ENCODE peak calls at places on chromosomes 1 and 21, in four cellular contexts. E is HCT116, F is IMR-90, Y is K562. T is an unnamed sample. For H3K9me3, the result is how much of the 10 kb centered on the place peaks cover.

GRCh38 chr1:14451217-14451616 is 147.3 kb upstream of the KAZN start:
- DNase-seq in F (no peak), E (no peak), Y (no peak), T (no peak)

GRCh38 chr1:42765832-42766722 is 751 bp downstream of the P3H1 start:
- DNase-seq in E (peak), Y (peak), F (peak), T (no peak)

GRCh38 chr1:113912594-113913311 is 7.6 kb downstream of the DCLRE1B start:
- DNase-seq in E (no peak), F (peak), Y (no peak), T (no peak)

GRCh38 chr1:34695580-34695979 is 59.3 kb upstream of the GJB5 start:
- DNase-seq in F (no peak), E (no peak), Y (no peak), T (no peak)

GRCh38 chr21:15289896-15290841 is 225.4 kb upstream of the NRIP1 start:
- DNase-seq in F (no peak), Y (peak), E (no peak), T (no peak)

GRCh38 chr1:219442575-219442974 is 170.3 kb downstream of the ZC3H11B start:
- DNase-seq in Y (no peak), E (peak), F (peak), T (no peak)

GRCh38 chr1:234927968-234928635 is 200.5 kb downstream of the TOMM20 start:
- DNase-seq in E (no peak), F (no peak), Y (no peak), T (no peak)

GRCh38 chr1:6103854-6104530 is 58.3 kb downstream of the KCNAB2 start:
- DNase-seq in Y (no peak), F (no peak), E (no peak), T (no peak)

GRCh38 chr1:24713176-24713575 is 32.1 kb upstream of the CLIC4 start:
- DNase-seq in E (no peak), F (no peak), Y (peak), T (no peak)

GRCh38 chr21:42731264-42732032 is 78.0 kb downstream of the PDE9A start:
- DNase-seq in F (no peak), Y (no peak), E (peak), T (no peak)

GRCh38 chr1:54581621-54582035 is 33.6 kb downstream of the ACOT11 start:
- DNase-seq in F (peak), E (peak), Y (no peak), T (peak)

GRCh38 chr1:54807756-54808155 is 6.6 kb upstream of the TTC22 start:
- DNase-seq in Y (no peak), F (no peak), E (no peak), T (no peak)

GRCh38 chr1:206470692-206471414 is 577 bp downstream of the IKBKE start:
- DNase-seq in F (peak), Y (peak), E (no peak), T (no peak)

GRCh38 chr1:38929054-38929453 is 12.6 kb downstream of the RHBDL2 start:
- DNase-seq in E (no peak), F (no peak), Y (no peak), T (no peak)

GRCh38 chr1:195606483-195606882 is 1001.8 kb downstream of the KCNT2 start:
- DNase-seq in E (no peak), F (no peak), Y (no peak), T (no peak)

GRCh38 chr1:26429741-26430140 is 2.4 kb upstream of the DHDDS start:
- DNase-seq in F (no peak), Y (no peak), E (no peak), T (no peak)

GRCh38 chr1:111973150-111973549 is 16.3 kb downstream of the KCND3 start:
- DNase-seq in E (no peak), F (no peak), Y (no peak), T (no peak)

GRCh38 chr1:27149084-27149483 is 5.8 kb downstream of the SLC9A1 start:
- DNase-seq in F (no peak), E (no peak), Y (no peak), T (no peak)

GRCh38 chr1:19043579-19044443 is 87.3 kb upstream of the IFFO2 start:
- DNase-seq in F (no peak), E (no peak), Y (no peak), T (no peak)

GRCh38 chr1:9903801-9904527 is 6.1 kb downstream of the CTNNBIP1 start:
- DNase-seq in Y (no peak), F (no peak), E (no peak), T (no peak)

GRCh38 chr1:157721985-157722384 is 21.4 kb upstream of the FCRL3 start:
- DNase-seq in Y (no peak), F (no peak), E (no peak), T (no peak)

GRCh38 chr1:61400131-61400530 is 317.8 kb downstream of the NFIA start:
- DNase-seq in Y (no peak), E (no peak), F (no peak), T (no peak)

GRCh38 chr1:64043328-64043727 is 160.1 kb upstream of the UBE2U start:
- DNase-seq in E (no peak), Y (no peak), F (no peak), T (no peak)

GRCh38 chr1:206608108-206608698 is 4.1 kb downstream of the EIF2D start:
- DNase-seq in Y (peak), E (peak), F (peak), T (peak)

GRCh38 chr1:193143285-193143684 is 21.5 kb downstream of the CDC73 start:
- DNase-seq in E (no peak), F (peak), Y (no peak), T (no peak)

GRCh38 chr1:220943319-220943718 is 64.1 kb downstream of the HLX start:
- DNase-seq in E (no peak), F (no peak), Y (no peak), T (no peak)

GRCh38 chr1:5010236-5010635 is 355.8 kb downstream of the AJAP1 start:
- DNase-seq in Y (no peak), E (no peak), F (no peak), T (no peak)

GRCh38 chr21:46113497-46114176 is 15.7 kb downstream of the COL6A2 start:
- DNase-seq in E (no peak), F (no peak), Y (no peak), T (no peak)

GRCh38 chr1:8702848-8703810 is 114.3 kb downstream of the RERE start:
- DNase-seq in E (peak), F (peak), Y (peak), T (peak)
- TF ChIP-seq POLR2A in E (peak), F (peak), Y (no peak), T (peak)

GRCh38 chr1:156476501-156477298 is 23.9 kb downstream of the MEF2D start:
- DNase-seq in E (no peak), Y (no peak), F (peak), T (no peak)

GRCh38 chr1:156479093-156480014 is 21.2 kb downstream of the MEF2D start:
- DNase-seq in E (no peak), Y (no peak), F (no peak), T (no peak)

GRCh38 chr1:156478250-156478627 is 22.3 kb downstream of the MEF2D start:
- DNase-seq in F (no peak), Y (no peak), E (no peak), T (no peak)

GRCh38 chr1:156475568-156476500 is 24.7 kb downstream of the MEF2D start:
- DNase-seq in Y (no peak), F (peak), E (no peak), T (peak)

DNA sequence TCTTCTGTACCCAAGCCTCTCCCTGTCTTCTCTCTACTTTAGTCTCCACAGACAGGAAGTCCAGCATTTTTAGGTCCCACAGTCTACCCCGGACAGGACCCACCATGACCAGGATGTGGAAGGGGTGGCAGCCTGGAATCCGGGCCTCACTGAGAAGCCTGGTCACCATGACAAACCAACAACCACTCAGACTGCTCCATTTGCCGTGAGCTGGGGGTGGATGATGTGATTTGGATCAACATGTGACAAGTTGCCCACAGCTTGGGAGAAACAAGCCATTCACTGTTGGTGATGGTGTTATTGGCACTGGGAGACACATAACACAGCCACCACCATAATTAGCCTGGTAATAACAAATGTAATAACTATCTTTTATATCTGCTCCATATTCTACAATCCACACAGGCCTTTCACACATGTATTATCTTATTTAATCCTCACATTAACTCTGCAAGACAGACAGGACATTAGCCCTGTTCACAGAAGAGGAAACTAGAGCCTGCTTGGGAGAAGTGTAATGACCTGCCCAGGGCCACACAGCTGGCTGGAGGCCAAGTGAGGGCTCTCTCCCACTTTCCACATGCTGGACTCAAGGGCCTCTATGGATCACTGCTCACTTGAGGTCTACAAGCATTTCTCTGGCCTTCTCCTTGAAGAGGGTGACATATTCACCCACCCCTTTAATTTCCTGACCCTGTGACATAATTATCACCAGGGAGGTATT is 22.9 kb downstream of the MEF2D start:
- DNase-seq in F (no peak), E (no peak), Y (no peak), T (no peak)
- H3K27ac ChIP-seq in F (peak), E (no peak), Y (no peak), T (peak)

GRCh38 chr1:95703046-95703445 is 469.0 kb downstream of the RWDD3 start:
- DNase-seq in Y (no peak), E (no peak), F (no peak), T (no peak)
- H3K9me3 ChIP-seq in Y (under half), E (under half), F (under half), T (under half)

GRCh38 chr21:36516271-36516670 is 36.3 kb upstream of the CLDN14 start:
- DNase-seq in E (no peak), Y (no peak), F (no peak), T (no peak)
- TF ChIP-seq POLR2A in E (no peak), Y (no peak), F (no peak), T (no peak)

DNA sequence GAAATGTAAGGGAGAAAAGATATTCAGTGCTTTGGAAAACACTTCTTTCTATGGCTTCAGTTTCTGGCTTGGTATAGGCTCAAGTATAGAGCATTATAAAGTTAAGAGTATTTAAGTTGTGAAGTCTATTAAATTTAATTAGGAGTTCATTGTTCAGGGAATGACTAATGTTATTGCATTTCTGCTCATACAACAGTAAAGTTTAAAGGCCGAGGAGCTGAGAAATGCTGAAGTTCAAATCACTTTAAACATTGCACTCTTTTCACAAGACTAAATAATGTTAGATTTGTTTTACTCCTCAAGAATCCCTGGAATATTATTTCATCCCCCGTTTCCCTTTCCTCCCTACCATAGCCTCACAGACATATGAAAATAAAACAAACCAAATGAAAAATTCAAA is 30.1 kb downstream of the RGS5 start:
- DNase-seq in E (no peak), Y (no peak), F (no peak), T (no peak)
- H3K27ac ChIP-seq in E (no peak), Y (no peak), F (no peak), T (no peak)

GRCh38 chr1:247096112-247096511 is 8.0 kb downstream of the ZNF669 start:
- DNase-seq in Y (no peak), E (no peak), F (no peak), T (no peak)
- H3K9me3 ChIP-seq in Y (under half), E (under half), F (under half), T (under half)

DNA sequence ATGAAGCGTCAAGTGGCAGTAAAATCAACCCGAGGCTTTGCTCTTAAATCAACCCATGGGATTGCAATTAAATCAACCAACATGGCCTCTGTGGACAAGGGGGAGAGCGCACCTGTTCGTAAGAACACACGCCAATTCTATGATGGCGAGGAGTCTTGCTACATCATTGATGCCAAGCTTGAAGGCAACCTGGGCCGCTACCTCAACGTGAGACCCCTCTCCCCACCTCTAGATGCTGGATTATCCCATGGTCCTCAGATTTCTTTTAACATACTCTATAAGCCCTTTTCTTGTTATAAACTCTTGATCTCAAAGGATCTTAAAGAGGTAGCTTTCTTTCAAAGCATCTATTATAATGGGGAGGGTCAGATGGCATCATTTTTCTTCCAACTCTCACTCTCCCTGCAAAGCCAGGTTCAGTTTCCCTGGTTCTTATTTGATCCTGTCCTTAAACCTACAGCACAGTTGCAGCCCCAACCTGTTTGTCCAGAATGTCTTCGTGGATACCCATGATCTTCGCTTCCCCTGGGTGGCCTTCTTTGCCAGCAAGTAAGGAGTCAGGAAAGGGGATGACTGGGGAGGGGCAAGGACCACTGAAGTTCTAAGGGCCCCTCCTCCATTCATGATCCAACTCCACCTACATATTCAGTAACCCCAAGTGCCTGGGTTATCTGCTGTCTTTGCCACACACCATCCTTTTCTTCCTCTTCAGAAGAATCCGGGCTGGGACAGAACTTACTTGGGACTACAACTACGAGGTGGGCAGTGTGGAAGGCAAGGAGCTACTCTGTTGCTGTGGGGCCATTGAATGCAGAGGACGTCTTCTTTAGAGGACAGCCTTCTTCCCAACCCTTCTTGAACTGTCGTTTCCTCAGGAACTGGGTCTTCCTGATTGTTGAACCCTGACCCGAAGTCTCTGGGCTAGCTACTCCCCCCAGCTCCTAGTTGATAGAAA is 10.8 kb downstream of the CERS2 start:
- DNase-seq in Y (no peak), F (no peak), E (no peak), T (no peak)
- TF ChIP-seq POLR2A in Y (peak), F (no peak), E (no peak), T (no peak)